ENCODE peak calls at places on chromosomes 4 and X, in five cellular contexts. R, L, X, V and S are unnamed samples.

GRCh38 chr4:7402526-7402925 is 32.2 kb downstream of the PSAPL1 start:
- DNase-seq in R (no peak), L (no peak), X (peak; percentile 19), V (no peak), S (no peak)

GRCh38 chrX:68685722-68686683 is 38.5 kb downstream of the STARD8 start:
- DNase-seq in R (no peak), L (peak; percentile 73), X (peak; percentile 49), V (peak; percentile 50), S (no peak)

GRCh38 chr4:161642708-161643107 is 521.1 kb downstream of the FSTL5 start:
- DNase-seq in R (no peak), L (no peak), X (no peak), V (no peak), S (no peak)

GRCh38 chrX:20066968-20067708 is 49.6 kb downstream of the MAP7D2 start:
- DNase-seq in R (no peak), L (no peak), X (peak; percentile 27), V (peak; percentile 26), S (peak; percentile 30)

GRCh38 chr4:46894841-46895240 is 14.2 kb downstream of the COX7B2 start:
- DNase-seq in R (no peak), L (no peak), X (no peak), V (no peak), S (no peak)

GRCh38 chrX:123093792-123094191 is 90.3 kb upstream of the GRIA3 start:
- DNase-seq in R (no peak), L (no peak), X (no peak), V (no peak), S (no peak)

GRCh38 chrX:63747331-63747730 is 37.7 kb downstream of the ARHGEF9 start:
- DNase-seq in R (no peak), L (no peak), X (no peak), V (no peak), S (no peak)

GRCh38 chr4:38846015-38846414 is 10.6 kb downstream of the TLR6 start:
- DNase-seq in R (no peak), L (no peak), X (no peak), V (no peak), S (no peak)

GRCh38 chrX:46579250-46579649 is 5.7 kb downstream of the CHST7 start:
- DNase-seq in R (no peak), L (no peak), X (no peak), V (no peak), S (no peak)

GRCh38 chrX:77264490-77264889 is 182.7 kb upstream of the FGF16 start:
- DNase-seq in R (no peak), L (no peak), X (no peak), V (no peak), S (no peak)

GRCh38 chr4:86043755-86044592 is 315.9 kb downstream of the MAPK10 start:
- DNase-seq in R (no peak), L (no peak), X (no peak), V (peak; percentile 51), S (no peak)

GRCh38 chr4:185110375-185110823 is 32.7 kb upstream of the SLC25A4 start:
- DNase-seq in R (no peak), L (no peak), X (peak; percentile 36), V (no peak), S (no peak)

GRCh38 chr4:3657917-3658913 is 108.0 kb upstream of the ADRA2C start:
- DNase-seq in R (no peak), L (peak; percentile 61), X (no peak), V (no peak), S (no peak)

GRCh38 chr4:94892051-94892450 is 134.3 kb downstream of the BMPR1B start:
- DNase-seq in R (no peak), L (no peak), X (no peak), V (no peak), S (no peak)

GRCh38 chr4:102169345-102169744 is 175.9 kb downstream of the SLC39A8 start:
- DNase-seq in R (no peak), L (no peak), X (no peak), V (peak; percentile 61), S (no peak)

GRCh38 chr4:152587127-152587526 is 51.2 kb upstream of the FBXW7 start:
- DNase-seq in R (no peak), L (no peak), X (no peak), V (no peak), S (no peak)

GRCh38 chr4:152591361-152591760 is 55.5 kb upstream of the FBXW7 start:
- DNase-seq in R (peak; percentile 58), L (peak; percentile 67), X (peak; percentile 42), V (peak; percentile 74), S (no peak)

GRCh38 chr4:152591876-152592275 is 56.0 kb upstream of the FBXW7 start:
- DNase-seq in R (no peak), L (no peak), X (no peak), V (no peak), S (no peak)

GRCh38 chr4:152588869-152589268 is 53.0 kb upstream of the FBXW7 start:
- DNase-seq in R (no peak), L (no peak), X (no peak), V (no peak), S (no peak)

GRCh38 chr4:152590179-152591031 is 54.5 kb upstream of the FBXW7 start:
- DNase-seq in R (no peak), L (no peak), X (no peak), V (no peak), S (no peak)
- TF ChIP-seq CTCF in R (no peak), L (no peak), X (no peak), V (no peak), S (no peak)

GRCh38 chr4:107993969-107994368 is 4.3 kb downstream of the HADH start:
- DNase-seq in R (no peak), L (no peak), X (no peak), V (no peak), S (no peak)
- H3K27ac ChIP-seq in R (no peak overlapping the region), L (peak overlapping the region; percentile 98), X (no peak overlapping the region), V (no peak overlapping the region), S (no peak overlapping the region)

GRCh38 chr4:39933689-39934590 is 43.8 kb downstream of the PDS5A start:
- DNase-seq in R (no peak), L (no peak), X (no peak), V (no peak), S (no peak)
- H3K4me1 ChIP-seq in R (no peaks in the 10 kb centered on the region), L (peaks cover 17% of the 10 kb centered on the region), X (peaks cover 17% of the 10 kb centered on the region), V (peaks cover 8% of the 10 kb centered on the region), S (peaks cover 17% of the 10 kb centered on the region)

GRCh38 chr4:139655116-139655515 is 10.5 kb upstream of the MGST2 start:
- DNase-seq in R (no peak), L (no peak), X (no peak), V (peak; percentile 33), S (no peak)
- TF ChIP-seq CTCF in R (no peak), L (peak; percentile 33), X (no peak), V (peak; percentile 41), S (peak; percentile 69)

GRCh38 chr4:159496248-159496647 is 393.4 kb downstream of the RAPGEF2 start:
- DNase-seq in R (no peak), L (no peak), X (no peak), V (no peak), S (no peak)

GRCh38 chr4:159497961-159498360 is 395.1 kb downstream of the RAPGEF2 start:
- DNase-seq in R (no peak), L (no peak), X (no peak), V (no peak), S (no peak)

GRCh38 chr4:159503243-159503642 is 400.4 kb downstream of the RAPGEF2 start:
- DNase-seq in R (no peak), L (no peak), X (no peak), V (peak; percentile 83), S (no peak)

GRCh38 chr4:159495515-159496236 is 392.8 kb downstream of the RAPGEF2 start:
- DNase-seq in R (no peak), L (no peak), X (no peak), V (no peak), S (no peak)

DNA sequence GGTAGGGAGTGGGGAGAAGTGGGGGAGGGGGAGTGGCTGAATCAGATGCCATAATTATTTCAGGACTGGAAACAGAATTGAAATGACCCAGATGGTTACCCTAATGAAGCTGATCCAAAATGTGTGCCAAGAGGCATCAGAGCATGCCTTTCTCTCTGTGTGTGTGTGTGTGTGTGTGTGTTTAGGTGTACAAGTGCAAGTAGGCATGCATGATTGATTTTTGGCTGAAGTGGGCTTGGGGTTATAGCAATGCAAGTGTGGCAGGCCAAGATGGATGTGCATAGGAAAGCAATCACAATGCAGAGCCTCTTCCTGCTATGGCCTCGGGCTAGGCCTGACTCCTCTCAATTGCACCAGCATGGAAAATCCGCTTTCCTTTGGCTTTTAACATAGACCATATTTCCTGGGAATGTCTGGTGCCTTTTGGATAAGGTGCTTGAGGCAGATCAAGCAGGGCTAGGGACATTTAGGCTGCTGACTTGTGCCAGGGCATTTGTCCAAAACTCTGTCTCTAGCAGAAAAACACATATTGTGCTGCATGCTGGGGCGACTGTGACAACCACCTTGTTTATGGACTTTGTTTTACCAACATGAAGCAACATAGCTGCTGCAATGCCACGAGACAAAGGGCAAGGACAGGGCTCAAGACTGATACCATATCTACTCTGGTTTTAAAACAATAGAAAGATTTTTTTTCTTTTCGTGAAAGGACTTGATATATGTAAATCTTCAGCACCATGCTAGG is 395.7 kb downstream of the RAPGEF2 start:
- DNase-seq in R (no peak), L (no peak), X (no peak), V (no peak), S (no peak)
- H3K27ac ChIP-seq in R (no peak overlapping the region), L (no peak overlapping the region), X (no peak overlapping the region), V (no peak overlapping the region), S (no peak overlapping the region)